ENCODE peak calls at places on chromosomes 2 and 18, in eight cellular contexts. B is D341Med, H is NCI-H1436, S is PC-9, P is HTR-8/SVneo, G is lower lobe of right lung, V is heart right ventricle, N is Daoy. T is an unnamed sample.

GRCh38 chr2:230908094-230908594 is 16.9 kb downstream of the GPR55 start:
- DNase-seq in B (no peak), H (no peak), S (no peak), P (no peak), G (no peak), V (no peak), N (no peak), T (no peak)

GRCh38 chr2:239106314-239106908 is 258.5 kb downstream of the TWIST2 start:
- DNase-seq in B (peak), H (peak), S (peak), P (peak), G (no peak), V (peak), N (peak), T (peak)

GRCh38 chr2:113979172-113980128 is 89.6 kb downstream of the ACTR3 start:
- DNase-seq in B (no peak), H (no peak), S (no peak), P (no peak), G (no peak), V (no peak), N (no peak), T (no peak)

GRCh38 chr2:16948073-16948472 is 282.4 kb upstream of the CYRIA start:
- DNase-seq in B (peak), H (peak), S (no peak), P (no peak), G (no peak), V (no peak), N (no peak), T (no peak)

GRCh38 chr2:134927195-134927594 is 8.6 kb downstream of the CCNT2 start:
- DNase-seq in B (no peak), H (no peak), S (no peak), P (no peak), G (no peak), V (no peak), N (peak), T (peak)

GRCh38 chr2:237711458-237712150 is 84.2 kb downstream of the LRRFIP1 start:
- DNase-seq in B (no peak), H (no peak), S (no peak), P (no peak), G (no peak), V (no peak), N (no peak), T (no peak)

GRCh38 chr2:205685314-205686230 is 3.3 kb downstream of the NRP2 start:
- DNase-seq in B (peak), H (no peak), S (peak), P (peak), G (peak), V (no peak), N (peak), T (no peak)

GRCh38 chr2:30444283-30444682 is 2.8 kb upstream of the LCLAT1 start:
- DNase-seq in B (no peak), H (no peak), S (no peak), P (no peak), G (no peak), V (no peak), N (no peak), T (no peak)

GRCh38 chr18:46407471-46408166 is 249.4 kb downstream of the LOXHD1 start:
- DNase-seq in B (no peak), H (no peak), S (no peak), P (no peak), G (no peak), V (peak), N (no peak), T (no peak)

T was measured in keratinocyte.